ENCODE peak calls at places on chromosomes 11 and 22, in five cellular contexts. F is IMR-90, X is H1, Y is mesenchymal stem cell, Q is neuronal stem cell. R is an unnamed sample.

GRCh38 chr11:116231540-116231939 is 541.2 kb downstream of the BUD13 start:
- DNase-seq in F (no peak), X (no peak), Y (no peak), Q (no peak), R (no peak)

GRCh38 chr11:73308963-73309960 is 1.2 kb downstream of the ARHGEF17 start:
- DNase-seq in F (peak), X (no peak), Y (peak), Q (peak), R (peak)

GRCh38 chr11:44673691-44674090 is 53.1 kb upstream of the TSPAN18 start:
- DNase-seq in F (no peak), X (no peak), Y (no peak), Q (no peak), R (no peak)

GRCh38 chr11:71284525-71285092 is 32.2 kb upstream of the SHANK2 start:
- DNase-seq in F (no peak), X (no peak), Y (no peak), Q (no peak), R (peak)

GRCh38 chr11:117547188-117547831 is 219.7 kb downstream of the CEP164 start:
- DNase-seq in F (no peak), X (no peak), Y (no peak), Q (no peak), R (no peak)

GRCh38 chr11:63929616-63930015 is 9.2 kb upstream of the NAA40 start:
- DNase-seq in F (no peak), X (no peak), Y (no peak), Q (no peak), R (no peak)

GRCh38 chr11:104665631-104666030 is 232.6 kb downstream of the CASP12 start:
- DNase-seq in F (peak), X (no peak), Y (peak), Q (no peak), R (peak)

GRCh38 chr11:12689029-12689755 is 15.0 kb downstream of the TEAD1 start:
- DNase-seq in F (no peak), X (no peak), Y (no peak), Q (no peak), R (no peak)

GRCh38 chr11:113373306-113373705 is 14.3 kb upstream of the ANKK1 start:
- DNase-seq in F (peak), X (no peak), Y (peak), Q (no peak), R (no peak)

DNA sequence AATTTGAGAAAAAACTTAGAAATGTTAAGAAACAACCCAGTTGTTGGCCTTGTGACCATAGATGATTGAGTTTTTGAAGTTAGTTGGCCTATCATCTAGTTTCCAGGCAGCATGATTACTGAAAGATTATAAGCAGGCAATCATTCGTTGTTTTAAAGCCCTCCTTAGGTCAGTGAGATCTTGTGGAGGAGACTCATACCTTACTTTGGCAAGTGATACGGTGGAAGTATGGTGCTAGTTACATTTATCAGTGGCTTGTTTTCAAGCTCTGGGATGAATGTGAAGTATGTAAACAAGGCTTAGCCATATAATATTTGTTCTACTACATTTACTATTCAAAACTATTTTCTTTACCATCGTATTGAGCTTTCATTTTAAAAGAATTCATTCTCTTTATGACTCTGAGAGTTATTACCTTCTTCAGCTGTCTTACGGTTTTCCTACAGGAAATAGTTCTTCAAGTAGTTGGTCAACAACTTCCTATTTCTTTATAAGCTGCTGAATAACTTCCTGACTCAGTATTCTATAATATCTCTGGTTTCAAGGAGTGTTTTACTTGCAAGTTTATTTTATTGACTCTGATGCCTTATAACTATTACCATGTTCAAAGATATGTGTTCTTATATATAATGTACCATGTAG is 7.3 kb downstream of the YAP1 start:
- DNase-seq in F (peak), X (no peak), Y (peak), Q (no peak), R (no peak)
- H3K4me3 ChIP-seq in F (peak), X (no peak), Y (no peak), Q (no peak), R (no peak)

DNA sequence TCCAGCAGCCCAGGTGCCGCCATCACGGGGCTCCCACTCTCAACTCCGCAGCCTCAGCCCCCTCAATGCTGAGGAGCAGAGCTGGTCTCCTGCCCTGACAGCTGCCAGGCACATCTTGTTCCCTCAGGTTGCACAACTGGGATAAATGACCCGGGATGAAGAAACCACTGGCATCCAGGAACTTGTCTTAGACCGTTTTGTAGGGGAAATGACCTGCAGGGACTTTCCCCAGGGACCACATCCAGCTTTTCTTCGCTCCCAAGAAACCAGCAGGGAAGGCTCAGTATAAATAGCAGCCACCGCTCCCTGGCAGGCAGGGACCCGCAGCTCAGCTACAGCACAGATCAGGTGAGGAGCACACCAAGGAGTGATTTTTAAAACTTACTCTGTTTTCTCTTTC is at the start of gene SAA1:
- DNase-seq in F (no peak), X (no peak), Y (peak), Q (no peak), R (peak)
- H3K14ac ChIP-seq in F (no peak), X (no peak), Y (no peak), Q (no peak), R (no peak)

GRCh38 chr22:45008853-45009751 is 703 bp downstream of the PHF21B start:
- DNase-seq in F (no peak), X (no peak), Y (peak), Q (peak), R (no peak)

GRCh38 chr22:45006873-45007246 is 2.9 kb downstream of the PHF21B start:
- DNase-seq in F (no peak), X (no peak), Y (no peak), Q (no peak), R (no peak)

GRCh38 chr22:45006101-45006872 is 3.5 kb downstream of the PHF21B start:
- DNase-seq in F (no peak), X (no peak), Y (no peak), Q (peak), R (peak)

GRCh38 chr22:45007946-45008852 is 1.6 kb downstream of the PHF21B start:
- DNase-seq in F (no peak), X (no peak), Y (peak), Q (peak), R (no peak)

DNA sequence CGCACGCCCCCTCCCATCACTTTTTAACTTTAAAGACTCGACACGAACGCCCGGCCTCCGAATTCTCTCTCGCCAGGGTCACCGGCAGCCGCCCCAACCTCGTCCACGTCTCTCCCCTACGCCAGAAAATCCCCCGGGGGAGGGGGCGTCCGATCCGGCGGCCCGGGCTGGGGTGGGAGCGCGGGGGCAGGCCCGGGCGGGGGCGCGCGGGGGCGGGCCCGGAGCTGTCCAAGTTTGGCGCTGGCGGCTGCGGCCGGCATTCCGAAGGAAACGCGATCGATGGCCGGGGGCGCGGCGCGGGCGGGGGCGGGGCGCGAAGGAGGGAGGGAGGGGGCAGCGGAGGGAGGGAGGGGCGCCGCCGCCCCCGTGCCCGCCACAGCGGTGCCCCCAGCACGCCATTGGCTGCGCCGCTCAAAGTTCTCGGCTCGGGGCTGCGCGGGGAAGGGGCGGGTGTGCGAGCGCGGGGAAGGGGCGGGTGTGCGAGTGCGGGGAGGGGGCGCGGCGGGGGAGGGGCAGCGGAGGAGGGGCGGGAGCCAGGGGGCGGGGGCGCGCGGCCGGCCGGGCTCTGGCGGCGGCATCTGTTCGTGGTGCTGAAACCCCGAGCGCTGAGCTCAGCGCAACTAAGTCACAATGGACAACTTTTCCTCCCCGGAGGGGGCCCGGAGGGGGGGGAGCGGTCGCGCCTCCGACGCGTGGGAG is 2.4 kb downstream of the PHF21B start:
- DNase-seq in F (peak), X (no peak), Y (peak), Q (peak), R (no peak)
- H3K9ac ChIP-seq in F (no peak), X (no peak), Y (no peak), Q (peak), R (no peak)

GRCh38 chr11:123480290-123480815 is 50.3 kb downstream of the GRAMD1B start:
- DNase-seq in F (no peak), X (no peak), Y (no peak), Q (no peak), R (no peak)
- H3K4me3 ChIP-seq in F (no peak), X (no peak), Y (no peak), Q (no peak), R (no peak)

DNA sequence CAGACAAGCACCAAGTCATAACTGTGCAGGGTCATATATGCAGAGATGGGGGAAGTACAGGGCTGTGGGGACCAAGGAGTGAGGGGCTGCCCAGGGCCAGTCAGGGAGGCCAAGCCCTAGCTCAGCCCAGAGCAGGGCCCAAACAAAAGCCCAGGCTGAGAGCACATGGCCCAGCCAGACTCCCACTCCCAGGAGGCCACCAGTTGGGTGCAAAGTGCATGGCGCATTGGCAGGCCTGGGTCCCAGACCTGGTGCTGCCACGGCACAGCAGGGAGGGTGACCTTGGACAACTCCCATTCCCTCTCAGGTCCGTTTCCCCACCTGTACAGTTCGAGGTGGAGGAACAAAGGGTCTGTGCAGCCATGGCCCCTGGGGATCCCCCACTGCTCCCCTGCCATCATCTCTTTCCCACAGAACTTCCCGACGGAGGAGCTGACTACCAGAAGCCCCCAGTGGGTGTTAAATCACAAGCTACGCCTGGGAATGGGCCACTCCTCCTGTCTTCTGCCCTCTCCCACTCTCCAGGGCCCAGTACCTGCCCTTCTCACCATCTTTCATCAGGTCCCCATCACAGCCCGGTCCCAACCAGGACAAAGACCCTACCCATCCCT is 608 bp downstream of the NIPSNAP1 start:
- DNase-seq in F (no peak), X (no peak), Y (peak), Q (no peak), R (no peak)
- H3K14ac ChIP-seq in F (peak), X (peak), Y (peak), Q (peak), R (peak)

GRCh38 chr11:66766681-66767080 is 37.7 kb upstream of the SPTBN2 start:
- DNase-seq in F (no peak), X (no peak), Y (no peak), Q (no peak), R (no peak)

GRCh38 chr11:66768818-66769217 is 39.8 kb upstream of the SPTBN2 start:
- DNase-seq in F (no peak), X (no peak), Y (no peak), Q (no peak), R (no peak)

GRCh38 chr11:66768088-66768521 is 39.1 kb upstream of the SPTBN2 start:
- DNase-seq in F (peak), X (no peak), Y (no peak), Q (no peak), R (peak)
- H3K9ac ChIP-seq in F (no peak), X (no peak), Y (no peak), Q (no peak), R (no peak)

GRCh38 chr11:119335091-119335654 is 846 bp downstream of the RNF26 start:
- DNase-seq in F (no peak), X (no peak), Y (no peak), Q (no peak), R (no peak)
- H3K4me3 ChIP-seq in F (peak), X (peak), Y (peak), Q (peak), R (peak)

GRCh38 chr11:75582461-75582934 is 20.4 kb downstream of the SERPINH1 start:
- DNase-seq in F (no peak), X (no peak), Y (no peak), Q (no peak), R (no peak)

GRCh38 chr11:75585271-75585670 is 23.2 kb downstream of the SERPINH1 start:
- DNase-seq in F (no peak), X (no peak), Y (no peak), Q (no peak), R (no peak)

GRCh38 chr11:75579841-75580240 is 17.8 kb downstream of the SERPINH1 start:
- DNase-seq in F (no peak), X (no peak), Y (no peak), Q (no peak), R (no peak)

GRCh38 chr11:75583710-75584658 is 21.9 kb downstream of the SERPINH1 start:
- DNase-seq in F (peak), X (no peak), Y (peak), Q (peak), R (no peak)

GRCh38 chr11:75582935-75583709 is 21.1 kb downstream of the SERPINH1 start:
- DNase-seq in F (peak), X (no peak), Y (peak), Q (peak), R (no peak)
- H3K14ac ChIP-seq in F (peak), X (no peak), Y (peak), Q (peak), R (peak)